ENCODE peak calls at places on chromosomes 11 and 22, in five cellular contexts. C is endothelial cell, M is tibial nerve, G is transverse colon, N is epithelial cell of esophagus. U is an unnamed sample.

GRCh38 chr11:102453286-102453797 is 777 bp upstream of the TMEM123 start:
- DNase-seq in C (peak), M (peak), G (no peak), N (peak), U (no peak)

GRCh38 chr11:67300756-67301312 is 2.5 kb upstream of the SSH3 start:
- DNase-seq in C (no peak), M (no peak), G (peak), N (no peak), U (no peak)

GRCh38 chr11:2207212-2207611 is 35.6 kb upstream of the TH start:
- DNase-seq in C (peak), M (no peak), G (no peak), N (no peak), U (peak)

GRCh38 chr11:111976119-111976518 is 39.0 kb downstream of the DIXDC1 start:
- DNase-seq in C (no peak), M (no peak), G (no peak), N (no peak), U (no peak)

GRCh38 chr11:128717581-128717980 is 23.7 kb downstream of the FLI1 start:
- DNase-seq in C (no peak), M (no peak), G (no peak), N (no peak), U (no peak)

GRCh38 chr11:16191212-16191851 is 165.0 kb downstream of the SOX6 start:
- DNase-seq in C (no peak), M (no peak), G (peak), N (peak), U (no peak)

GRCh38 chr11:122748968-122749687 is 89.2 kb upstream of the CRTAM start:
- DNase-seq in C (no peak), M (peak), G (peak), N (peak), U (no peak)

GRCh38 chr11:69686452-69686851 is 11.3 kb upstream of the LTO1 start:
- DNase-seq in C (no peak), M (no peak), G (no peak), N (no peak), U (no peak)

GRCh38 chr11:4065601-4066377 is 28.8 kb upstream of the RRM1 start:
- DNase-seq in C (no peak), M (no peak), G (no peak), N (no peak), U (no peak)

GRCh38 chr11:66293777-66294625 is 2.3 kb downstream of the TMEM151A start:
- DNase-seq in C (no peak), M (no peak), G (no peak), N (no peak), U (no peak)

GRCh38 chr22:32522237-32522636 is 47.6 kb downstream of the FBXO7 start:
- DNase-seq in C (no peak), M (no peak), G (no peak), N (no peak), U (no peak)

GRCh38 chr22:27748355-27749168 is 53.0 kb downstream of the MN1 start:
- DNase-seq in C (no peak), M (no peak), G (no peak), N (peak), U (no peak)

GRCh38 chr11:64877390-64878222 is 815 bp downstream of the EHD1 start:
- DNase-seq in C (no peak), M (no peak), G (peak), N (peak), U (no peak)

GRCh38 chr11:78791254-78791653 is 216.6 kb upstream of the NARS2 start:
- DNase-seq in C (no peak), M (no peak), G (no peak), N (no peak), U (no peak)

GRCh38 chr11:67665537-67666302 is 8.7 kb downstream of the ALDH3B2 start:
- DNase-seq in C (no peak), M (no peak), G (peak), N (peak), U (no peak)

GRCh38 chr11:80593981-80594380 is 1153.2 kb upstream of the TENM4 start:
- DNase-seq in C (no peak), M (no peak), G (peak), N (peak), U (no peak)

GRCh38 chr11:132962026-132962425 is 570.3 kb downstream of the OPCML start:
- DNase-seq in C (no peak), M (no peak), G (no peak), N (no peak), U (no peak)

GRCh38 chr11:111602865-111603632 is 800 bp downstream of the SIK2 start:
- DNase-seq in C (no peak), M (peak), G (peak), N (peak), U (peak)

GRCh38 chr11:66331542-66332370 is 4.5 kb downstream of the RIN1 start:
- DNase-seq in C (no peak), M (no peak), G (no peak), N (no peak), U (no peak)

GRCh38 chr11:122128146-122128545 is 12.1 kb upstream of the BLID start:
- DNase-seq in C (no peak), M (no peak), G (no peak), N (no peak), U (no peak)

GRCh38 chr11:103676413-103676812 is 360.0 kb upstream of the DDI1 start:
- DNase-seq in C (no peak), M (no peak), G (no peak), N (no peak), U (no peak)

GRCh38 chr22:30806391-30806861 is 111.8 kb downstream of the OSBP2 start:
- DNase-seq in C (no peak), M (no peak), G (no peak), N (peak), U (no peak)

GRCh38 chr11:126403039-126403438 is 47.6 kb downstream of the ST3GAL4 start:
- DNase-seq in C (no peak), M (peak), G (peak), N (peak), U (no peak)

GRCh38 chr11:62546244-62546936 is at the start of gene AHNAK:
- DNase-seq in C (peak), M (peak), G (peak), N (peak), U (peak)

GRCh38 chr11:45102810-45103621 is 43.4 kb upstream of the PRDM11 start:
- DNase-seq in C (peak), M (peak), G (peak), N (peak), U (peak)

GRCh38 chr11:103228807-103229206 is 119.6 kb downstream of the DYNC2H1 start:
- DNase-seq in C (no peak), M (no peak), G (no peak), N (no peak), U (no peak)

GRCh38 chr22:42619261-42620063 is 4.8 kb upstream of the POLDIP3 start:
- DNase-seq in C (no peak), M (no peak), G (peak), N (no peak), U (no peak)

GRCh38 chr11:121321614-121322243 is 29.2 kb downstream of the SC5D start:
- DNase-seq in C (no peak), M (peak), G (peak), N (peak), U (no peak)

GRCh38 chr11:103420593-103420992 is 311.4 kb downstream of the DYNC2H1 start:
- DNase-seq in C (no peak), M (no peak), G (no peak), N (peak), U (no peak)

GRCh38 chr11:47111318-47111804 is 65.3 kb downstream of the ARFGAP2 start:
- DNase-seq in C (no peak), M (no peak), G (no peak), N (no peak), U (no peak)

GRCh38 chr11:109015283-109015682 is 350.4 kb downstream of the DDX10 start:
- DNase-seq in C (no peak), M (no peak), G (no peak), N (peak), U (no peak)

GRCh38 chr22:33083212-33083611 is 25.0 kb upstream of the SYN3 start:
- DNase-seq in C (no peak), M (no peak), G (no peak), N (no peak), U (no peak)

GRCh38 chr11:122170815-122171475 is 54.9 kb upstream of the BLID start:
- DNase-seq in C (no peak), M (no peak), G (no peak), N (peak), U (no peak)

GRCh38 chr11:68324695-68325094 is 12.3 kb downstream of the LRP5 start:
- DNase-seq in C (no peak), M (no peak), G (no peak), N (no peak), U (no peak)

GRCh38 chr22:34808618-34809017 is 257.3 kb upstream of the ISX start:
- DNase-seq in C (no peak), M (no peak), G (no peak), N (no peak), U (no peak)

GRCh38 chr22:36398602-36399472 is 11.1 kb upstream of the MYH9 start:
- DNase-seq in C (no peak), M (no peak), G (peak), N (peak), U (no peak)
- TF ChIP-seq CTCF in C (no peak), M (no peak), G (no peak), N (no peak), U (no peak)

GRCh38 chr11:106463796-106464201 is 386.3 kb downstream of the AASDHPPT start:
- DNase-seq in C (no peak), M (no peak), G (no peak), N (no peak), U (no peak)
- TF ChIP-seq CTCF in C (no peak), M (no peak), G (no peak), N (no peak), U (no peak)

DNA sequence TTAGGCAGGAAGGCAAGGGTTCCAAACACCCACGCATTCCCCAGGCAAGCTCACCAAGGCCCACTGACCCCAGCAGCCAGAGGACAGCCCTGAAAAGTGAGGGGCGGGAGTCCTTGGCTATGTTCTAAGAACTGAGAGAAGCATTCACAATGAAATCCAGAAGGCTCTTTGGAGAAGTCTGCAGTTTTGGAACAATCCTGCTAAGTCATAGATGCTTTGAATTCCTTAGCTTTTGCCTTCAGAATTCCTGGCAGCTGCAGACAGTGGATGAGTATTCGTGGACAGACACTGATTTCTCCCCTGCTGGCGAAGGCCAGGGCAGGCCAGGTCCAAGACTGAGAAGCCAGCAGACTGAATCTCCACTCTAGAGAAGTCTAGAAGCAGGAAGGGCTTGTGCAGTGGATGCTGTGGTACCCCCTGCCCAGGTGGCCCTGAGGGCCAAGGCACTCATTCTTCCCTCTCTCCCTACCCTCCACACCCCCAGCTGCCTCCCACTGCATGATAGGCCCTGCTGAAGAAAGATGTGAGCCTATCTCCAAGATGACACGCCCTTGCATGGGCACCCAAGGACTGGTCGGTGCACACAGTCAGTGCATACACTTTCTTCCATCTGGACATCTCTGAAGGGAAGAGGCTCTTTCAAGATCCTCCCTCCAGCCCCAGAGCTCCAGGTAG is 133.2 kb upstream of the TEAD1 start:
- DNase-seq in C (no peak), M (peak), G (no peak), N (peak), U (no peak)
- TF ChIP-seq CTCF in C (no peak), M (no peak), G (no peak), N (no peak), U (no peak)

DNA sequence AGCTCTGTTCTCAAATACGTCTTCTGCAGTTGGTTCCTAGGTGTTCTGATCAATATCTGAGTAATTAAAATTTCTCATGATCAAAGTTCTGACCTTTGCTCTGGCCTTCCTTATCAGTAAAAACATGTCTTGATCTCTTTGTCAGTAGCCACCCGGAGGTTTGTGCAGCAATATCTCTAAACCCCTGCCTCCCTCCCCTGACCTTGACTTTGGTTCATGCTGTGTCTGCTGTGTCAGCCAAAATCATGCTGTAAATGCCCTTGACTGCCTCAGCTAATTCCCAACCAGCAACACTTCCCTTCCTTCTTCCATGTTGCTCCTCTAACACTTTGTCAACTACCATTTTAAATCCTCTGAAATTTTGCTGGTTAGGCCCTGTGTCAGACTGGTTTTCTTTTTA is 424.7 kb downstream of the FAM181B start:
- DNase-seq in C (no peak), M (no peak), G (no peak), N (no peak), U (no peak)
- TF ChIP-seq CTCF in C (no peak), M (no peak), G (no peak), N (no peak), U (no peak)

GRCh38 chr11:99814021-99814420 is 793.3 kb downstream of the CNTN5 start:
- DNase-seq in C (no peak), M (no peak), G (no peak), N (peak), U (no peak)

GRCh38 chr11:99818991-99819390 is 798.2 kb downstream of the CNTN5 start:
- DNase-seq in C (no peak), M (no peak), G (no peak), N (no peak), U (no peak)

GRCh38 chr11:99814738-99815137 is 794.0 kb downstream of the CNTN5 start:
- DNase-seq in C (no peak), M (no peak), G (no peak), N (no peak), U (no peak)
- TF ChIP-seq CTCF in C (no peak), M (no peak), G (no peak), N (no peak), U (no peak)

GRCh38 chr11:10857604-10858504 is at the start of gene ZBED5:
- DNase-seq in C (peak), M (peak), G (peak), N (peak), U (peak)
- TF ChIP-seq CTCF in C (no peak), M (no peak), G (no peak), N (peak), U (no peak)

DNA sequence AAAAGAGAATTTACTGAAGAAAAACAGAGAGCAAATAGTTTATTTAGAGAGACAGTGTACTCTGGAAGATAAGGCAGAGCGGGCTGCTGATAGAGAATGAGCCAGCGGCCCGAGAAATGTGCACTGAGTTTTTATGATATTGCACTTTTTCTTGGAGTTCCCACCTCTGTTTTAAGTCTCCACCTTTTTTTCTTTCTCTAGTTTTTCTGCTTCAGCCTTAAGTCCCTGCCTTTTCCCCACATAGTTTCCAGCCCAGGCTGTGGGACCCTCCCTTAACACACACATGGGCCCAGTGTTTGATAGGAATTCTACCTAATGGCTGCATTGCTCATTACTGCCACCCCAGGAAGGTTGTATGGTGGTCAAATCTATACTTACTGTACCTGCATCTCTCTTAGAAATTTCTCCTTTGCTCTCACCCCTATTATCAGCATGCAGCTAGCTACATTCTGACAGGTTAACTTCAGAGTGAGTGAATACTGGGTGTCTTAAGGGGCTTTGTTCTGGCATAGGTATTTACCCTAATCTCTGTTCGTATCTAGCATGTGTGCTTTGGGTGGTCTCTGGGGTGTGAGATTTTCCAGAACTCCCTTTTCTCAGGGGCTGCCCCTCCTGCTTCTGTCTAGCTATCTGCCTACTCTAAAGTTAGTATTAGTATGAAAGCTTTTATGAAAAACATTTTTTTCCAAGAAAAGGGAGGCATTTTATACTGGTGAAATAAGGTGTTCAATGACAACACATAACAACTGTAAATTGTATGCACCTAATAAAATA is 127.3 kb upstream of the TOP3B start:
- DNase-seq in C (no peak), M (no peak), G (no peak), N (no peak), U (no peak)
- TF ChIP-seq CTCF in C (peak), M (no peak), G (no peak), N (peak), U (no peak)

GRCh38 chr22:46851311-46851710 is 88.9 kb downstream of the TBC1D22A start:
- DNase-seq in C (no peak), M (no peak), G (no peak), N (no peak), U (no peak)

GRCh38 chr22:46853191-46853590 is 90.7 kb downstream of the TBC1D22A start:
- DNase-seq in C (no peak), M (no peak), G (no peak), N (no peak), U (no peak)

GRCh38 chr22:46851941-46852340 is 89.5 kb downstream of the TBC1D22A start:
- DNase-seq in C (no peak), M (no peak), G (no peak), N (no peak), U (no peak)

GRCh38 chr22:46854125-46854870 is 91.8 kb downstream of the TBC1D22A start:
- DNase-seq in C (no peak), M (peak), G (peak), N (no peak), U (no peak)

GRCh38 chr22:46852771-46853170 is 90.3 kb downstream of the TBC1D22A start:
- DNase-seq in C (no peak), M (no peak), G (no peak), N (no peak), U (no peak)
- TF ChIP-seq CTCF in C (no peak), M (no peak), G (no peak), N (no peak), U (no peak)

DNA sequence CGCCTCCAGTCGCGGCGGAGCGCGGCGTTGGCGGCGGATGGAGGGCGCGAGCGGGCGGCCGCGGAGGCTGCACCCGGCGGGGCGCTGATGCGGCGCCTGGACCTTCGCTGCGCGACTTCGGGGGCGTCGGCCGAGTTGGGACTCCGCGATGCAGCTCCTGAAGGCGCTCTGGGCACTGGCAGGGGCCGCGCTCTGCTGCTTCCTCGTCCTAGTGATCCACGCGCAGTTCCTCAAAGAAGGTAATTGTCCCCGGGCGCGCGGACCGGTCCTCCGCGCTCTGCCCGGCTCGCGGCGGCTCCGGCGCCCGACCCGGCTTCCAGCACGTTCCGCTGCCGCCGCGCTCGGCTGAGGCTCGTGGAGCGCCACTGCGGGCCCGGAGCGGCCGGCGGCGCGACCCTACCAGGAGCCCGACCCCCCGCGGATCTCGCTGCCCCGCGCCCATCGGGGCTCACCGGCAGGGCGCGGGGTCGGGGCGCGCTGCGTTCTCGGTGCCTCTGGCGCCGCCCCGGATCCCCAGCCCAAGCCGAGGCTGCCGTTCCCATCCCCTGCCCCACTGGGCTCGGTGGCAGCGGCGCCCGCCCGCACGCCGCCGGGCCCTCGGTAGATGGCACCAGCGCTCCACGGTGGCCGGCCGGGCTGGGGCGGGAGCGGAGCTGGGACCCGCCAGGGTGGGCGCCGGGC is 1251.2 kb downstream of the BRD1 start:
- DNase-seq in C (peak), M (no peak), G (no peak), N (no peak), U (no peak)
- TF ChIP-seq CTCF in C (no peak), M (peak), G (peak), N (no peak), U (no peak)

GRCh38 chr11:29438815-29439214 is 578.0 kb downstream of the KCNA4 start:
- DNase-seq in C (no peak), M (no peak), G (no peak), N (no peak), U (no peak)

GRCh38 chr11:29435421-29435820 is 581.4 kb downstream of the KCNA4 start:
- DNase-seq in C (no peak), M (no peak), G (no peak), N (no peak), U (no peak)

DNA sequence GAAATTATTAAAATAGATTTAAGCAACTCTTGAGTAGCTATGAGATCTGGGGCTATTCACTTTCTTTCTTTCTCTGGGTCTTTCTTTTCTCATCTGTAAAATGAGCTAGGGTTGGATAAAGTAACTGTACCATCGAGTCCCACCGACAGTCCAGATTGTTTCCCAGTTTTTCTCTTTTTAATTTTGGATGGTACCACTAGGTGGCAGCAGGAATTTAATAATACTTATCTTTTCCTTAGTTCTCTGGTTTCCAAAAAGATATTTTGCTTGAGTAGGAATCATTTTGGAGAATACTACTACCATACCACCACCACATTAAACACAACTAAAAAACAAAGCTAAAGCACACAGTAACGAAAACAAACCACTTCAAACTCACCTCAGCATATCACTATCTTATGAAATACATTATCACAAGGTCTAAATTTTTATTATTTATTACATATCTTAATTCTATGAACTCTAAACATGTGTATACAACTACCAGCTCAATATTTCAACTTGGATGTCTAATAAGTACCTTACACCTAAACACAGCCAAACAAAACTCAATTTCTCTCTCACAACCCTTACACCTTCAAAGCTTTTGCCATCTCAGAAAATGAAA is 584.0 kb downstream of the KCNA4 start:
- DNase-seq in C (no peak), M (no peak), G (no peak), N (peak), U (no peak)
- TF ChIP-seq CTCF in C (peak), M (peak), G (peak), N (peak), U (no peak)

U was measured in natural killer cell.